ENCODE peak calls at places on chromosomes 12 and 14, in nine cellular contexts. I is PC-3; Z is fibroblast of lung; O is CD8-positive, alpha-beta T cell; P is AG04450; S is right lobe of liver; D is adrenal gland; V is stomach; X is lower leg skin. E is an unnamed sample.
A peak's percentile ranks its signal among the peaks of the same experiment; 100 is the strongest.

GRCh38 chr14:30227436-30227835 is 299.8 kb upstream of the PRKD1 start:
- DNase-seq in O (no peak), X (no peak), V (no peak), Z (peak; percentile 91), P (peak; percentile 21), I (no peak), S (no peak), D (peak; percentile 57), E (peak; percentile 84)

GRCh38 chr12:131152587-131152986 is 198.9 kb downstream of the ADGRD1 start:
- DNase-seq in P (no peak), Z (no peak), I (no peak), D (peak; percentile 18), X (no peak), S (no peak), O (no peak), V (no peak), E (no peak)

GRCh38 chr14:60363275-60363674 is 114.3 kb downstream of the PPM1A start:
- DNase-seq in S (no peak), X (no peak), O (no peak), V (no peak), Z (no peak), P (no peak), I (peak; percentile 96), D (no peak), E (no peak)

GRCh38 chr12:120709976-120710804 is at the start of gene UNC119B:
- DNase-seq in D (peak; percentile 72), X (peak; percentile 89), S (peak; percentile 83), O (peak; percentile 38), I (peak; percentile 56), P (no peak), V (peak; percentile 58), Z (no peak), E (peak; percentile 40)

GRCh38 chr14:63204407-63205280 is at the start of gene RHOJ:
- DNase-seq in I (no peak), X (no peak), S (no peak), V (no peak), P (no peak), Z (peak; percentile 47), D (no peak), O (no peak), E (peak; percentile 45)

GRCh38 chr14:90274019-90274418 is 17.7 kb downstream of the PSMC1 start:
- DNase-seq in S (no peak), O (no peak), D (peak; percentile 53), P (no peak), X (peak; percentile 81), I (no peak), Z (no peak), V (no peak), E (no peak)

GRCh38 chr14:56087824-56088571 is 30.2 kb upstream of the PELI2 start:
- DNase-seq in S (no peak), P (no peak), D (no peak), I (no peak), V (no peak), O (no peak), Z (peak; percentile 47), X (no peak), E (no peak)

GRCh38 chr14:34693228-34693939 is 21.0 kb downstream of the CFL2 start:
- DNase-seq in Z (no peak), S (peak; percentile 67), I (peak; percentile 32), D (no peak), X (no peak), O (no peak), P (no peak), V (peak; percentile 51), E (peak; percentile 25)

GRCh38 chr14:92916201-92916600 is 6.7 kb upstream of the CHGA start:
- DNase-seq in P (no peak), S (no peak), O (no peak), Z (no peak), X (no peak), D (no peak), I (no peak), V (no peak), E (no peak)

GRCh38 chr14:82872494-82872893 is 1338.8 kb upstream of the SEL1L start:
- DNase-seq in P (no peak), Z (no peak), V (no peak), I (no peak), S (no peak), X (no peak), D (no peak), O (no peak), E (no peak)

GRCh38 chr12:81992461-81992860 is 233.3 kb upstream of the PPFIA2 start:
- DNase-seq in D (no peak), X (no peak), V (peak; percentile 34), O (no peak), I (no peak), P (no peak), Z (no peak), S (no peak), E (no peak)

DNA sequence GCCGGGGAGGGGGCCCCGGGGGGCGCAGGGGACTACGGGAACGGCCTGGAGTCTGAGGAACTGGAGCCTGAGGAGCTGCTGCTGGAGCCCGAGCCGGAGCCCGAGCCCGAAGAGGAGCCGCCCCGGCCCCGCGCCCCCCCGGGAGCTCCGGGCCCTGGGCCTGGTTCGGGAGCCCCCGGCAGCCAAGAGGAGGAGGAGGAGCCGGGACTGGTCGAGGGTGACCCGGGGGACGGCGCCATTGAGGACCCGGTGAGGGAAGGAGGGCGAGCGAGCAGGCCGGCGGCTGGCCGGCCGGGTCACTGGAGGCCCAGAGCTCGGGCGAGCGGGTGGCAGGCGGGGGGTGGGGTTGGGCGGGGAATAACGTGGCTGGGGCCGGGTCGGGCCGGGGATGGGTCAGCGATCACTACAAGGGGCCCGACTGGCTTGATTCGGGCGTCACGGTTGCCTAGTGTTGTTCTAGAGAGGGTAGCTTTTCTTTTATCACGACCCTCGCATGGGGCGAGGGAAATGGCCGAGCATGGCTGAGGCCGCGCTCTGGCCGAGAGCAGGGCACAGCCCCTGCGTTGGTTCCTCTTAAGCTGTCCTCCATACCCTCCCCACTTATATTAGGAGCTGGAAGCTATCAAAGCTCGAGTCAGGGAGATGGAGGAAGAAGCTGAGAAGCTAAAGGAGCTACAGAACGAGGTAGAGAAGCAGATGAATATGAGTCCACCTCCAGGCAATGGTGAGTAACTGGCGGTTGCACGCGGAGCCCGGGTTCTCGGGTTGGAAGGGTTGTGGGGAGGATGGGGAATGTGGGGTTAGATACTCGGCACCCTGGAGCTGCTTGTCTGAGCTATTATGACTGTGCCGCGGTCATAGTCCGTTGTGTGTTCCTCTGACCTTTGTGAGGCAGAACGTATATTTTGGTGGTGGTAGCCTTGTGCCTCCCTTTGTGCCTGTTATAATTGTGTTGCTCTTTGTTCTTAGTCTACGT is 603 bp downstream of the PABPN1 start:
- DNase-seq in X (peak; percentile 89), D (peak; percentile 74), O (no peak), Z (peak; percentile 41), P (no peak), S (peak; percentile 77), V (peak; percentile 52), I (peak; percentile 44), E (peak; percentile 46)
- H3K4me3 ChIP-seq in X (peak overlapping the region; percentile 67), D (peak overlapping the region; percentile 86), O (peak overlapping the region; percentile 67), Z (peak overlapping the region; percentile 94), P (peak overlapping the region; percentile 78), S (peak overlapping the region; percentile 74), V (peak overlapping the region; percentile 92), I (peak overlapping the region; percentile 99), E (peak overlapping the region; percentile 88)

GRCh38 chr12:94701711-94702110 is 51.4 kb upstream of the TMCC3 start:
- DNase-seq in D (no peak), V (no peak), Z (no peak), I (no peak), S (no peak), O (no peak), X (no peak), P (no peak), E (no peak)

GRCh38 chr12:94706250-94706661 is 55.9 kb upstream of the TMCC3 start:
- DNase-seq in S (no peak), Z (no peak), O (no peak), X (no peak), D (no peak), P (no peak), I (no peak), V (no peak), E (no peak)

GRCh38 chr12:94705656-94706055 is 55.3 kb upstream of the TMCC3 start:
- DNase-seq in Z (no peak), X (no peak), O (no peak), D (no peak), I (no peak), P (no peak), S (no peak), V (no peak), E (no peak)

GRCh38 chr12:94707892-94708291 is 57.5 kb upstream of the TMCC3 start:
- DNase-seq in Z (peak; percentile 83), X (no peak), S (no peak), D (peak; percentile 71), I (no peak), P (peak; percentile 20), V (no peak), O (no peak), E (peak; percentile 61)

GRCh38 chr12:94704452-94704871 is 54.1 kb upstream of the TMCC3 start:
- DNase-seq in Z (peak; percentile 97), X (no peak), I (peak; percentile 96), D (peak; percentile 70), P (peak; percentile 78), O (no peak), V (peak; percentile 51), S (no peak), E (peak; percentile 86)
- TF ChIP-seq CTCF in Z (no peak), X (no peak), I (no peak), D (no peak), P (no peak), O (no peak), V (no peak), S (no peak), E (no peak)

GRCh38 chr14:105166571-105167302 is 1.8 kb downstream of the JAG2 start:
- DNase-seq in X (no peak), Z (no peak), O (no peak), D (no peak), S (no peak), V (no peak), P (no peak), I (no peak), E (no peak)
- H3K4me3 ChIP-seq in X (no peak overlapping the region), Z (no peak overlapping the region), O (no peak overlapping the region), D (no peak overlapping the region), S (no peak overlapping the region), V (peak overlapping the region; percentile 19), P (no peak overlapping the region), I (peak overlapping the region; percentile 63), E (no peak overlapping the region)

DNA sequence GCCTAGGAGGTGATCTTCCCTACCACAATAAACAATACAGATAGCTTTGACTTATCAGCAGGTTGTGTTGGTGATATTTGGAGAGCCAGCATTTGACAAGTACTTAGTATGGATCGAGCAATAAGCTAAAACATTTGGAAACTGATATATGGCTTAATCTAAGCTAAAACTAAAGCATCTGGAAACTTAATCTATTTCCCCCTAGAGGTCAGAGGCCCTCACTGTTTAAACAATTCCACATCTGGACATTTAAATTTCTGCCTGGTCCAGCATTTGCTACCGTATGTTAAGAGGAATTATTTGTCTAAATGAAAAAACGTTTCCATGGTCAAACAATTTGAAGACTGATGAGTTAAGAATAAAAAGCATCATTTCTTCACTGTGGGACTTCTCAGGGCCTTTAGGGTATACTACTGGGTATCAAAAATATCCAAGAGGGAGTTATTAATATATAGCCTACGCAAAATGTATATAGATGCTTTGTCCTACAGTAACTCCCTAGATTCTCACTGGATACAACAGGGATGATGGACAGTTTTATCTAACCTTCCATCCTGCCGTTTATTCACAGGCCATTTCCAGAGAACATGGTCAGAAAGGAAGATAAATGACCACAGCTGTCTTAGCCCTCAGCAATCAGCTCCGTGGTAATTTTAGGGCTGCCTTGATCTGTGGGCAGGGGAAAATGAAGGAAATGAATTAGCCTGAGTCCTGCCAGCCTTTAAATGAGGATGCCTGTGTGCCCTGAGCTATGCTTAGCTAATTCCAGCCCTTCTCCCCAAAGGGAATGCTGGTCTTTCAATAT is 135.4 kb upstream of the NUDT4 start:
- DNase-seq in P (no peak), O (no peak), D (no peak), V (no peak), S (no peak), I (no peak), X (no peak), Z (peak; percentile 61), E (no peak)
- TF ChIP-seq CTCF in P (peak; percentile 19), O (no peak), D (no peak), V (no peak), S (no peak), I (no peak), X (no peak), Z (peak; percentile 6), E (peak; percentile 10)